ENCODE peak calls at places on chromosomes 11 and 22, in five cellular contexts. G, F, H, T and I are unnamed samples.

GRCh38 chr11:76208829-76209670 is 2.7 kb upstream of the WNT11 start:
- DNase-seq in G (peak; percentile 76), F (peak; percentile 30), H (no peak), T (peak; percentile 28), I (peak; percentile 64)

GRCh38 chr11:762421-763072 is 14.7 kb downstream of the GATD1 start:
- DNase-seq in G (peak; percentile 56), F (peak; percentile 87), H (no peak), T (peak; percentile 91), I (no peak)

GRCh38 chr11:23078289-23078971 is 218.2 kb upstream of the CCDC179 start:
- DNase-seq in G (no peak), F (peak; percentile 4), H (no peak), T (peak; percentile 59), I (no peak)

GRCh38 chr11:35388054-35388453 is 31.3 kb downstream of the SLC1A2 start:
- DNase-seq in G (no peak), F (no peak), H (no peak), T (no peak), I (no peak)

GRCh38 chr22:30752771-30753170 is 58.1 kb downstream of the OSBP2 start:
- DNase-seq in G (no peak), F (no peak), H (no peak), T (no peak), I (no peak)

GRCh38 chr11:697028-697491 is 1.4 kb downstream of the TMEM80 start:
- DNase-seq in G (no peak), F (peak; percentile 94), H (no peak), T (peak; percentile 87), I (peak; percentile 79)

GRCh38 chr11:126400019-126400962 is 44.8 kb downstream of the ST3GAL4 start:
- DNase-seq in G (no peak), F (no peak), H (no peak), T (no peak), I (no peak)

GRCh38 chr11:102085864-102086551 is 24.2 kb upstream of the YAP1 start:
- DNase-seq in G (no peak), F (no peak), H (peak; percentile 20), T (no peak), I (no peak)

GRCh38 chr11:84408946-84409411 is 1122.8 kb upstream of the CCDC90B start:
- DNase-seq in G (no peak), F (peak; percentile 0), H (no peak), T (peak; percentile 79), I (no peak)

GRCh38 chr11:132840220-132840619 is 692.1 kb downstream of the OPCML start:
- DNase-seq in G (no peak), F (no peak), H (no peak), T (no peak), I (no peak)

GRCh38 chr11:19864141-19865120 is 151.8 kb downstream of the NAV2 start:
- DNase-seq in G (no peak), F (no peak), H (no peak), T (no peak), I (no peak)

GRCh38 chr11:20599424-20600346 is at the start of gene SLC6A5:
- DNase-seq in G (no peak), F (peak; percentile 60), H (no peak), T (peak; percentile 36), I (peak; percentile 50)

GRCh38 chr11:47183031-47183856 is 3.0 kb downstream of the PACSIN3 start:
- DNase-seq in G (no peak), F (no peak), H (no peak), T (no peak), I (no peak)

GRCh38 chr11:61163714-61164609 is 2.7 kb upstream of the VPS37C start:
- DNase-seq in G (no peak), F (no peak), H (no peak), T (no peak), I (no peak)

GRCh38 chr11:107157146-107157808 is 139.0 kb upstream of the GUCY1A2 start:
- DNase-seq in G (no peak), F (no peak), H (no peak), T (no peak), I (no peak)

GRCh38 chr11:77402218-77402556 is 71.7 kb downstream of the PAK1 start:
- DNase-seq in G (no peak), F (no peak), H (no peak), T (no peak), I (peak; percentile 24)

GRCh38 chr11:13119361-13119760 is 110.2 kb downstream of the RASSF10 start:
- DNase-seq in G (no peak), F (peak; percentile 86), H (no peak), T (peak; percentile 41), I (no peak)

GRCh38 chr11:106286881-106287504 is 209.5 kb downstream of the AASDHPPT start:
- DNase-seq in G (no peak), F (no peak), H (no peak), T (no peak), I (no peak)

GRCh38 chr22:31857247-31857646 is 87.1 kb upstream of the YWHAH start:
- DNase-seq in G (no peak), F (peak; percentile 85), H (no peak), T (no peak), I (no peak)

GRCh38 chr11:101327908-101328307 is 198.3 kb upstream of the PGR start:
- DNase-seq in G (no peak), F (no peak), H (no peak), T (peak; percentile 32), I (no peak)

GRCh38 chr11:100984668-100985067 is 144.9 kb downstream of the PGR start:
- DNase-seq in G (no peak), F (no peak), H (no peak), T (no peak), I (no peak)

GRCh38 chr11:57301711-57302423 is 22.9 kb downstream of the TNKS1BP1 start:
- DNase-seq in G (no peak), F (no peak), H (no peak), T (no peak), I (no peak)

GRCh38 chr11:250740-251299 is 14.0 kb downstream of the PSMD13 start:
- DNase-seq in G (peak; percentile 67), F (peak; percentile 11), H (no peak), T (peak; percentile 59), I (peak; percentile 42)

GRCh38 chr11:1460994-1461805 is 25.4 kb downstream of the MOB2 start:
- DNase-seq in G (no peak), F (no peak), H (no peak), T (peak; percentile 8), I (peak; percentile 41)

GRCh38 chr11:12808519-12808918 is 134.3 kb downstream of the TEAD1 start:
- DNase-seq in G (no peak), F (peak; percentile 70), H (no peak), T (peak; percentile 60), I (no peak)

GRCh38 chr11:9760180-9760550 is 96.3 kb downstream of the SWAP70 start:
- DNase-seq in G (peak; percentile 67), F (peak; percentile 23), H (no peak), T (peak; percentile 97), I (peak; percentile 91)

GRCh38 chr11:72413914-72414628 is 20.3 kb downstream of the CLPB start:
- DNase-seq in G (peak; percentile 85), F (peak; percentile 62), H (peak; percentile 57), T (peak; percentile 78), I (peak; percentile 95)

GRCh38 chr11:103013426-103013825 is 57.9 kb upstream of the MMP13 start:
- DNase-seq in G (no peak), F (no peak), H (no peak), T (no peak), I (no peak)

GRCh38 chr11:117186431-117186761 is 7.9 kb downstream of the SIDT2 start:
- DNase-seq in G (no peak), F (no peak), H (no peak), T (no peak), I (no peak)

GRCh38 chr22:27545071-27545470 is 256.5 kb downstream of the MN1 start:
- DNase-seq in G (no peak), F (no peak), H (no peak), T (no peak), I (no peak)

GRCh38 chr11:2526808-2527381 is 82.1 kb downstream of the KCNQ1 start:
- DNase-seq in G (peak; percentile 50), F (no peak), H (no peak), T (no peak), I (peak; percentile 71)

GRCh38 chr11:27420217-27420616 is 52.4 kb downstream of the LGR4 start:
- DNase-seq in G (no peak), F (no peak), H (no peak), T (no peak), I (no peak)

GRCh38 chr11:34769224-34769623 is 147.0 kb downstream of the APIP start:
- DNase-seq in G (no peak), F (no peak), H (no peak), T (no peak), I (no peak)